ENCODE peak calls at places on chromosomes 1 and 21, in five cellular contexts. L is neural progenitor cell, O is stomach, R is GM23338, K is testis. E is an unnamed sample.
A peak's percentile ranks its signal among the peaks of the same experiment; 100 is the strongest.

GRCh38 chr1:188903241-188903640 is 1574.4 kb downstream of the BRINP3 start:
- DNase-seq in O (no peak), K (no peak), L (no peak), R (no peak), E (no peak)

GRCh38 chr1:207024202-207025143 is 8.1 kb downstream of the C1orf116 start:
- DNase-seq in O (peak; percentile 77), K (no peak), R (no peak), L (no peak), E (no peak)

GRCh38 chr1:1320666-1321448 is 3.6 kb downstream of the INTS11 start:
- DNase-seq in K (no peak), L (no peak), R (no peak), O (no peak), E (no peak)

GRCh38 chr1:62689524-62689923 is 1.3 kb upstream of the DOCK7 start:
- DNase-seq in R (no peak), O (no peak), K (no peak), L (no peak), E (no peak)

GRCh38 chr1:153670257-153670858 is 435 bp downstream of the ILF2 start:
- DNase-seq in O (no peak), K (no peak), R (no peak), L (peak; percentile 20), E (no peak)

GRCh38 chr1:242030071-242030470 is 31.2 kb upstream of the MAP1LC3C start:
- DNase-seq in O (no peak), L (no peak), R (no peak), K (no peak), E (no peak)

GRCh38 chr21:37917612-37918011 is 1.4 kb upstream of the KCNJ6 start:
- DNase-seq in K (no peak), R (no peak), L (no peak), O (no peak), E (no peak)

GRCh38 chr1:218473527-218473926 is 128.4 kb downstream of the TGFB2 start:
- DNase-seq in O (no peak), R (no peak), L (no peak), K (no peak), E (no peak)

GRCh38 chr1:168271636-168272035 is 9.0 kb upstream of the TBX19 start:
- DNase-seq in L (no peak), R (no peak), O (no peak), K (no peak), E (no peak)

GRCh38 chr1:116306837-116307442 is 66.1 kb upstream of the ATP1A1 start:
- DNase-seq in K (no peak), L (no peak), R (no peak), O (no peak), E (no peak)

GRCh38 chr21:42665026-42665425 is 11.6 kb downstream of the PDE9A start:
- DNase-seq in L (no peak), O (no peak), K (no peak), R (no peak), E (no peak)

GRCh38 chr21:21200103-21200938 is 202.1 kb downstream of the NCAM2 start:
- DNase-seq in L (no peak), K (peak; percentile 30), R (no peak), O (no peak), E (no peak)

GRCh38 chr1:239814306-239814881 is 277.3 kb upstream of the FMN2 start:
- DNase-seq in K (no peak), L (no peak), O (no peak), R (peak; percentile 78), E (no peak)

GRCh38 chr1:57770772-57771171 is 346.9 kb upstream of the DAB1 start:
- DNase-seq in O (no peak), K (no peak), R (peak; percentile 77), L (peak; percentile 41), E (peak; percentile 66)

GRCh38 chr1:114551400-114551799 is 30.0 kb downstream of the BCAS2 start:
- DNase-seq in O (no peak), R (peak; percentile 62), K (no peak), L (peak; percentile 32), E (no peak)

GRCh38 chr1:214331827-214332423 is 51.0 kb downstream of the SMYD2 start:
- DNase-seq in L (peak; percentile 73), K (peak; percentile 59), O (no peak), R (peak; percentile 79), E (peak; percentile 53)

GRCh38 chr1:196271212-196271947 is 336.9 kb downstream of the KCNT2 start:
- DNase-seq in L (no peak), K (no peak), O (no peak), R (no peak), E (no peak)

GRCh38 chr1:27575861-27576331 is 28.0 kb downstream of the AHDC1 start:
- DNase-seq in L (peak; percentile 83), O (peak; percentile 84), K (peak; percentile 69), R (peak; percentile 85), E (no peak)
- H3K4me3 ChIP-seq in L (peak overlapping the region; percentile 43), O (peak overlapping the region; percentile 50), K (peak overlapping the region; percentile 56), R (peak overlapping the region; percentile 65), E (no peak overlapping the region)

GRCh38 chr21:17613242-17613676 is 558 bp upstream of the BTG3 start:
- DNase-seq in O (peak; percentile 49), L (no peak), K (peak; percentile 63), R (no peak), E (no peak)
- TF ChIP-seq CTCF in O (no peak), L (no peak), K (no peak), R (no peak), E (no peak)

DNA sequence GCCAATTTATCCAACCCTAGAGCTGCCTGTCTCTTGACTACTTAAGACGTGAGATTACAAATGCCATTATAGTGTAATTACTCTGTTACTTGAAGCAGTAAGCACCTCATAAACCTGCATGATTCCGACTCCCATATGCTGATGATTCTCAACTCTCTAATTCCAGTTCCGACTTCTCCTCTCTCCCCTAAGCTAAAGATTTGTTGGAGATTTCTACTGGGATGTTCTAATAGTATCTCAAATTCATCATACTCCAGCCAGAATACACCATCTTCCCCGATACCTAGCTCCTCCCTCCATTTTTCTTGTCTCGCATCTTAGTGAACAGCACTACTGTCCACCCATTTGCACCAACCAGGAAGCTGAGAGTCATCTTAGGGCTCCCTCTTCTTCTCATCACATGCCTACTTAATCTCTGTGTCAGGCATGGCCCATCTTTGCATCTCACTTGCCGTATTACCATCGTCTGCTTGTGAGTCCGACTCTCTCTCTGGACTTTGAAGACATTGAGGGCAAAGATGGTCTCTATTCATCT is 3.4 kb upstream of the TRIM63 start:
- DNase-seq in O (no peak), R (no peak), L (no peak), K (no peak), E (no peak)
- H3K27me3 ChIP-seq in O (peaks cover 33% of the 10 kb centered on the region), R (no peaks in the 10 kb centered on the region), L (no peaks in the 10 kb centered on the region), K (no peaks in the 10 kb centered on the region), E (no peaks in the 10 kb centered on the region)

GRCh38 chr1:199041173-199041914 is 402.5 kb downstream of the PTPRC start:
- DNase-seq in L (no peak), O (no peak), R (no peak), K (no peak), E (no peak)
- H3K4me3 ChIP-seq in L (no peak overlapping the region), O (no peak overlapping the region), R (no peak overlapping the region), K (no peak overlapping the region), E (no peak overlapping the region)

GRCh38 chr1:41268154-41268770 is 26.2 kb upstream of the SCMH1 start:
- DNase-seq in L (peak; percentile 87), K (peak; percentile 86), R (peak; percentile 83), O (peak; percentile 79), E (peak; percentile 92)
- TF ChIP-seq CTCF in L (peak; percentile 95), K (peak; percentile 88), R (peak; percentile 98), O (no peak), E (peak; percentile 95)

GRCh38 chr1:43992232-43992995 is 1.0 kb downstream of the CCDC24 start:
- DNase-seq in K (no peak), O (no peak), R (no peak), L (no peak), E (no peak)
- H3K27me3 ChIP-seq in K (no peaks in the 10 kb centered on the region), O (no peaks in the 10 kb centered on the region), R (peaks cover 11% of the 10 kb centered on the region), L (no peaks in the 10 kb centered on the region), E (no peaks in the 10 kb centered on the region)

GRCh38 chr1:172589553-172589952 is 56.6 kb downstream of the SUCO start:
- DNase-seq in O (no peak), R (no peak), L (no peak), K (no peak), E (no peak)
- H3K4me3 ChIP-seq in O (no peak overlapping the region), R (no peak overlapping the region), L (no peak overlapping the region), K (no peak overlapping the region), E (no peak overlapping the region)

GRCh38 chr1:186043276-186043675 is 309.1 kb downstream of the HMCN1 start:
- DNase-seq in L (no peak), R (no peak), K (no peak), O (no peak), E (no peak)
- TF ChIP-seq CTCF in L (no peak), R (no peak), K (no peak), O (no peak), E (no peak)

GRCh38 chr1:7703321-7704213 is 67.5 kb upstream of the VAMP3 start:
- DNase-seq in L (peak; percentile 80), O (no peak), K (peak; percentile 40), R (peak; percentile 82), E (peak; percentile 70)

GRCh38 chr1:7704214-7705047 is 66.7 kb upstream of the VAMP3 start:
- DNase-seq in K (peak; percentile 97), R (peak; percentile 96), L (peak; percentile 98), O (peak; percentile 97), E (peak; percentile 94)

GRCh38 chr1:7705908-7706216 is 65.2 kb upstream of the VAMP3 start:
- DNase-seq in R (no peak), K (no peak), L (no peak), O (no peak), E (no peak)

GRCh38 chr1:7707527-7707926 is 63.6 kb upstream of the VAMP3 start:
- DNase-seq in K (no peak), L (no peak), R (no peak), O (no peak), E (no peak)

GRCh38 chr1:7705048-7705907 is 65.8 kb upstream of the VAMP3 start:
- DNase-seq in K (peak; percentile 70), R (peak; percentile 76), O (peak; percentile 38), L (peak; percentile 55), E (no peak)
- H3K27me3 ChIP-seq in K (no peaks in the 10 kb centered on the region), R (peaks cover 30% of the 10 kb centered on the region), O (peaks cover 60% of the 10 kb centered on the region), L (peaks cover 73% of the 10 kb centered on the region), E (no peaks in the 10 kb centered on the region)

E was measured in WERI-Rb-1.